ENCODE peak calls at places on chromosomes 12 and 14, in eight cellular contexts. T is aorta; U is substantia nigra; I is effector memory CD8-positive, alpha-beta T cell; N is non-pigmented ciliary epithelial cell; A is A673; V is mucosa of gallbladder; P is G401. Q is an unnamed sample.

GRCh38 chr12:79373896-79374499 is 316.8 kb downstream of the PAWR start:
- DNase-seq in T (no peak), U (no peak), I (no peak), N (no peak), A (peak), V (no peak), P (no peak), Q (no peak)

GRCh38 chr14:76867536-76868452 is 41.6 kb downstream of the LRRC74A start:
- DNase-seq in T (peak), U (peak), I (no peak), N (no peak), A (peak), V (no peak), P (peak), Q (no peak)

GRCh38 chr12:120709976-120710804 is at the start of gene UNC119B:
- DNase-seq in T (peak), U (peak), I (peak), N (no peak), A (peak), V (peak), P (peak), Q (no peak)

GRCh38 chr12:77940011-77940423 is 109.3 kb downstream of the NAV3 start:
- DNase-seq in T (no peak), U (no peak), I (no peak), N (peak), A (peak), V (no peak), P (no peak), Q (peak)

GRCh38 chr12:1920971-1921370 is 2.5 kb upstream of the CACNA2D4 start:
- DNase-seq in T (peak), U (peak), I (no peak), N (no peak), A (no peak), V (no peak), P (no peak), Q (no peak)

GRCh38 chr14:29518335-29518734 is 409.3 kb downstream of the PRKD1 start:
- DNase-seq in T (no peak), U (no peak), I (no peak), N (no peak), A (peak), V (no peak), P (no peak), Q (no peak)

GRCh38 chr14:58280954-58281787 is 17.2 kb upstream of the ARID4A start:
- DNase-seq in T (peak), U (peak), I (no peak), N (peak), A (peak), V (peak), P (peak), Q (peak)

GRCh38 chr14:69005432-69006148 is 26.5 kb upstream of the ACTN1 start:
- DNase-seq in T (peak), U (no peak), I (no peak), N (peak), A (peak), V (peak), P (no peak), Q (peak)

GRCh38 chr12:128168273-128168672 is 98.7 kb upstream of the TMEM132C start:
- DNase-seq in T (no peak), U (no peak), I (no peak), N (no peak), A (no peak), V (no peak), P (no peak), Q (no peak)

GRCh38 chr14:85444685-85445084 is 85.3 kb upstream of the FLRT2 start:
- DNase-seq in T (no peak), U (no peak), I (no peak), N (no peak), A (peak), V (peak), P (no peak), Q (peak)

GRCh38 chr12:99284161-99284560 is 363.4 kb upstream of the GARIN6 start:
- DNase-seq in T (no peak), U (no peak), I (no peak), N (no peak), A (no peak), V (no peak), P (no peak), Q (no peak)

GRCh38 chr14:32354716-32355115 is 25.6 kb downstream of the AKAP6 start:
- DNase-seq in T (no peak), U (no peak), I (no peak), N (no peak), A (no peak), V (no peak), P (peak), Q (no peak)

GRCh38 chr12:126784328-126784921 is 1482.5 kb upstream of the TMEM132C start:
- DNase-seq in T (no peak), U (peak), I (peak), N (peak), A (peak), V (peak), P (peak), Q (no peak)

GRCh38 chr12:68675098-68675842 is 11.5 kb upstream of the NUP107 start:
- DNase-seq in T (no peak), U (no peak), I (peak), N (no peak), A (peak), V (peak), P (no peak), Q (no peak)

GRCh38 chr14:51157012-51157411 is 62.1 kb upstream of the TRIM9 start:
- DNase-seq in T (no peak), U (no peak), I (no peak), N (no peak), A (peak), V (no peak), P (no peak), Q (no peak)

GRCh38 chr12:68587448-68587873 is 23.2 kb upstream of the RAP1B start:
- DNase-seq in T (no peak), U (no peak), I (no peak), N (no peak), A (no peak), V (no peak), P (no peak), Q (no peak)

GRCh38 chr12:75289678-75290200 is 40.4 kb downstream of the CAPS2 start:
- DNase-seq in T (no peak), U (no peak), I (no peak), N (peak), A (peak), V (no peak), P (peak), Q (no peak)

GRCh38 chr14:76701981-76702380 is 59.3 kb upstream of the VASH1 start:
- DNase-seq in T (peak), U (no peak), I (no peak), N (no peak), A (no peak), V (no peak), P (no peak), Q (no peak)

GRCh38 chr14:99792551-99793212 is 531 bp upstream of the EML1 start:
- DNase-seq in T (no peak), U (no peak), I (no peak), N (no peak), A (peak), V (no peak), P (peak), Q (no peak)

GRCh38 chr12:109716512-109717389 is 3.1 kb downstream of the FAM222A start:
- DNase-seq in T (no peak), U (peak), I (no peak), N (no peak), A (no peak), V (peak), P (peak), Q (no peak)

GRCh38 chr14:64113279-64113678 is 180.9 kb downstream of the ESR2 start:
- DNase-seq in T (no peak), U (no peak), I (no peak), N (no peak), A (no peak), V (peak), P (peak), Q (no peak)

GRCh38 chr12:1262008-1262407 is 271.0 kb downstream of the ERC1 start:
- DNase-seq in T (no peak), U (no peak), I (no peak), N (no peak), A (no peak), V (no peak), P (no peak), Q (no peak)

GRCh38 chr12:49251357-49251756 is 13.5 kb upstream of the TUBA1C start:
- DNase-seq in T (no peak), U (no peak), I (no peak), N (no peak), A (no peak), V (no peak), P (no peak), Q (no peak)

GRCh38 chr14:41154143-41154807 is 452.4 kb upstream of the LRFN5 start:
- DNase-seq in T (no peak), U (no peak), I (no peak), N (no peak), A (no peak), V (no peak), P (no peak), Q (no peak)

GRCh38 chr14:92553456-92553855 is 39.9 kb downstream of the RIN3 start:
- DNase-seq in T (peak), U (no peak), I (no peak), N (peak), A (no peak), V (no peak), P (no peak), Q (no peak)

GRCh38 chr12:67649165-67650126 is 901 bp downstream of the DYRK2 start:
- DNase-seq in T (peak), U (no peak), I (peak), N (no peak), A (peak), V (peak), P (peak), Q (no peak)

GRCh38 chr12:126171936-126172559 is 1106.8 kb downstream of the AACS start:
- DNase-seq in T (no peak), U (no peak), I (no peak), N (no peak), A (no peak), V (no peak), P (no peak), Q (no peak)

GRCh38 chr14:68693926-68694325 is 98.9 kb downstream of the ZFP36L1 start:
- DNase-seq in T (peak), U (no peak), I (no peak), N (no peak), A (no peak), V (no peak), P (no peak), Q (no peak)

GRCh38 chr14:34356267-34356660 is 105.8 kb downstream of the SPTSSA start:
- DNase-seq in T (no peak), U (no peak), I (no peak), N (no peak), A (peak), V (no peak), P (peak), Q (no peak)

GRCh38 chr14:101087614-101088394 is 184.3 kb upstream of the RTL1 start:
- DNase-seq in T (no peak), U (no peak), I (no peak), N (no peak), A (no peak), V (peak), P (no peak), Q (no peak)

GRCh38 chr14:88929656-88930436 is 105.4 kb downstream of the TTC8 start:
- DNase-seq in T (no peak), U (no peak), I (no peak), N (no peak), A (peak), V (no peak), P (no peak), Q (no peak)